ENCODE peak calls at places on chromosome 12, in five cellular contexts. G, O, C, Y and X are unnamed samples.
A peak's percentile ranks its signal among the peaks of the same experiment; 100 is the strongest.

GRCh38 chr12:210277-211141 is 3.4 kb downstream of the SLC6A12 start:
- DNase-seq in G (no peak), O (no peak), C (no peak), Y (no peak), X (no peak)

GRCh38 chr12:67415473-67415872 is 146.3 kb downstream of the CAND1 start:
- DNase-seq in G (no peak), O (no peak), C (no peak), Y (no peak), X (peak; percentile 15)

GRCh38 chr12:51820721-51821422 is 27.6 kb downstream of the FIGNL2 start:
- DNase-seq in G (peak; percentile 51), O (peak; percentile 56), C (no peak), Y (peak; percentile 46), X (no peak)

GRCh38 chr12:114562654-114563053 is 121.3 kb downstream of the TBX3 start:
- DNase-seq in G (no peak), O (no peak), C (no peak), Y (no peak), X (no peak)

GRCh38 chr12:130764073-130764472 is 48.0 kb upstream of the RIMBP2 start:
- DNase-seq in G (no peak), O (no peak), C (peak; percentile 7), Y (no peak), X (no peak)

GRCh38 chr12:49887536-49888401 is 15.9 kb downstream of the FAIM2 start:
- DNase-seq in G (peak; percentile 17), O (no peak), C (no peak), Y (no peak), X (no peak)

GRCh38 chr12:23880988-23881387 is 68.5 kb downstream of the SOX5 start:
- DNase-seq in G (no peak), O (no peak), C (no peak), Y (no peak), X (no peak)

GRCh38 chr12:106078358-106079025 is 60.3 kb downstream of the NUAK1 start:
- DNase-seq in G (peak; percentile 15), O (no peak), C (peak; percentile 77), Y (no peak), X (no peak)

GRCh38 chr12:56186957-56187356 is 2.3 kb downstream of the SMARCC2 start:
- DNase-seq in G (no peak), O (no peak), C (no peak), Y (no peak), X (no peak)

GRCh38 chr12:89636054-89636775 is 72.4 kb downstream of the ATP2B1 start:
- DNase-seq in G (no peak), O (no peak), C (no peak), Y (no peak), X (no peak)

GRCh38 chr12:25615119-25615518 is 62.0 kb upstream of the LMNTD1 start:
- DNase-seq in G (no peak), O (no peak), C (peak; percentile 66), Y (peak; percentile 83), X (no peak)

GRCh38 chr12:13342971-13343370 is 146.4 kb downstream of the EMP1 start:
- DNase-seq in G (no peak), O (no peak), C (no peak), Y (no peak), X (no peak)

GRCh38 chr12:32768518-32768917 is 12.8 kb upstream of the YARS2 start:
- DNase-seq in G (no peak), O (no peak), C (no peak), Y (no peak), X (no peak)

GRCh38 chr12:2076196-2076570 is 23.4 kb downstream of the CACNA1C start:
- DNase-seq in G (no peak), O (no peak), C (no peak), Y (no peak), X (no peak)

GRCh38 chr12:27123642-27124041 is 41.3 kb upstream of the C12orf71 start:
- DNase-seq in G (no peak), O (no peak), C (peak; percentile 14), Y (no peak), X (no peak)

GRCh38 chr12:104756901-104757300 is 201.2 kb downstream of the SLC41A2 start:
- DNase-seq in G (no peak), O (no peak), C (no peak), Y (no peak), X (no peak)

GRCh38 chr12:104763163-104763805 is 194.8 kb downstream of the SLC41A2 start:
- DNase-seq in G (no peak), O (no peak), C (no peak), Y (no peak), X (no peak)

GRCh38 chr12:104758771-104759170 is 199.3 kb downstream of the SLC41A2 start:
- DNase-seq in G (no peak), O (no peak), C (no peak), Y (no peak), X (no peak)

GRCh38 chr12:104764225-104765073 is 193.6 kb downstream of the SLC41A2 start:
- DNase-seq in G (no peak), O (no peak), C (no peak), Y (no peak), X (no peak)

GRCh38 chr12:104761091-104761490 is 197.0 kb downstream of the SLC41A2 start:
- DNase-seq in G (no peak), O (no peak), C (no peak), Y (no peak), X (no peak)
- TF ChIP-seq CTCF in G (no peak), O (no peak), C (no peak), Y (no peak), X (no peak)

DNA sequence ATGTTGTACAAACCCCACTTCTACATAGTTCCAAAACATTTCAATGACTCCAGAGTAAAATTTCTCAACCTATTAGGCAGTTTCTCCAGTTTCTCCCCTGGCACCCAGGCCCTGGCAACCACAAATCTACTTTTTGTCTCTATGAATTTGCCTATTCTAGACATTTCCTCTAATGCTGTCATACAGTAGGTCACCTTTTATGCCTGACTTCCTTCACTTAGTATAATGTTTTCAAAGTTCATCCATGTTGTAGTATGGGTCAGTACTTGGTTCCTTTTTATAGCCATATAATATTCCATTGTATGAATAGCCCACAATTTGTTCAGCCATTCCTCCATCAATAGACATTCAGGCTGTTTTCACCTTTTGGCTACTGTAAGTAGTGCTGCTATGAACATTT is 67.0 kb downstream of the SPRING1 start:
- DNase-seq in G (no peak), O (no peak), C (no peak), Y (no peak), X (no peak)
- TF ChIP-seq CTCF in G (no peak), O (no peak), C (no peak), Y (no peak), X (no peak)

GRCh38 chr12:14901228-14901562 is 15.5 kb upstream of the MGP start:
- DNase-seq in G (no peak), O (no peak), C (no peak), Y (no peak), X (no peak)

GRCh38 chr12:14896477-14897184 is 11.0 kb upstream of the MGP start:
- DNase-seq in G (no peak), O (no peak), C (no peak), Y (peak; percentile 35), X (no peak)

GRCh38 chr12:14903386-14904098 is 17.9 kb upstream of the MGP start:
- DNase-seq in G (no peak), O (no peak), C (peak; percentile 12), Y (no peak), X (no peak)

GRCh38 chr12:14902465-14902864 is 16.8 kb upstream of the MGP start:
- DNase-seq in G (no peak), O (no peak), C (peak; percentile 26), Y (no peak), X (no peak)

DNA sequence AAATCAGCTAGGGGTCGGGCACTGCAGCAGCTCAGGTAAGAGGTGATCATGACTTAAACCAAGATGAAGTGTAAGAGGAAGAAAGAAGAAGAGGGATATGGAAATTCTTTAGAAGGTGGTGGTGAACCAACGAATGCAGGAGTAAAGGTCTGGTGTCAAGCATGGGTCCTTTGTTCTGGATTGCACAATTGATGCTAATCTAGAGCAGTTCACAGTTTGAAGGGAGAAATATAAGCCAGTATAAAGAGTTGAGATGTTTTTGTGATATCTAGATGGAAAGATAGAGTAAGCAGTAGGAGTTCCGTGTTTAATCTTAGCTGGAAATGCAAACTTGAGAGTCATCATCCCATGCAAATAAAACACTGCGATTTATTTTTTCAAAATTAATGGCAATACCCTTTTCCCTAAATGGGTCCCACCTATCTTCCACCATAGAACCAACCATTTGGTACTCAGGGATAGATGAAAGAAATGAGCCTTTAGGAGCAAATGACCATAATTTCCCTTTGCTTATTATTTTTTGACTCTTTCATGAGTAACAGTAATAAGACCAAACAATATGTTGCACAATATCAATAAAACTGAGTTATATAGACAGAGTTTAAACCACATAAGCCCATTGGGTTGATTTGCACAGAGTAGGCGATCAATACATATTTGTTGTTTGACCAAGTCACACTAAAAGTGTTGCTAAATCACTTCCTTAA is 15.0 kb upstream of the MGP start:
- DNase-seq in G (no peak), O (no peak), C (no peak), Y (no peak), X (no peak)
- TF ChIP-seq CTCF in G (no peak), O (no peak), C (no peak), Y (no peak), X (no peak)

GRCh38 chr12:53804429-53804828 is 52.6 kb upstream of the CISTR start:
- DNase-seq in G (no peak), O (no peak), C (no peak), Y (no peak), X (peak; percentile 73)
- TF ChIP-seq CTCF in G (no peak), O (no peak), C (no peak), Y (no peak), X (peak; percentile 14)